ENCODE peak calls at places on chromosome 10, in five cellular contexts. One of them, this sample, is unnamed.

GRCh38 chr10:127148933-127149220 is 47.5 kb downstream of the INSYN2A start:
- DNase-seq in PC-3: peak; percentile 69
- DNase-seq in fibroblast of lung: peak; percentile 93
- DNase-seq in astrocyte: peak; percentile 92
- DNase-seq in A549: peak; percentile 57
- DNase-seq in this sample: no peak

GRCh38 chr10:43311794-43312193 is 44.9 kb upstream of the RASGEF1A start:
- DNase-seq in PC-3: no peak
- DNase-seq in fibroblast of lung: no peak
- DNase-seq in astrocyte: no peak
- DNase-seq in A549: no peak
- DNase-seq in this sample: no peak

GRCh38 chr10:62810131-62810530 is 5.6 kb downstream of the ADO start:
- DNase-seq in PC-3: no peak
- DNase-seq in fibroblast of lung: no peak
- DNase-seq in astrocyte: no peak
- DNase-seq in A549: no peak
- DNase-seq in this sample: no peak

GRCh38 chr10:103660364-103661197 is 167.1 kb downstream of the NEURL1 start:
- DNase-seq in PC-3: no peak
- DNase-seq in fibroblast of lung: peak; percentile 60
- DNase-seq in astrocyte: no peak
- DNase-seq in A549: no peak
- DNase-seq in this sample: no peak

GRCh38 chr10:129891806-129892205 is 72.3 kb downstream of the EBF3 start:
- DNase-seq in PC-3: no peak
- DNase-seq in fibroblast of lung: no peak
- DNase-seq in astrocyte: no peak
- DNase-seq in A549: no peak
- DNase-seq in this sample: no peak

GRCh38 chr10:110512461-110513187 is 14.9 kb downstream of the DUSP5 start:
- DNase-seq in PC-3: peak; percentile 80
- DNase-seq in fibroblast of lung: peak; percentile 93
- DNase-seq in astrocyte: peak; percentile 91
- DNase-seq in A549: peak; percentile 59
- DNase-seq in this sample: no peak

GRCh38 chr10:16436367-16436757 is 448 bp upstream of the PTER start:
- DNase-seq in PC-3: peak; percentile 1
- DNase-seq in fibroblast of lung: peak; percentile 7
- DNase-seq in astrocyte: no peak
- DNase-seq in A549: no peak
- DNase-seq in this sample: no peak

GRCh38 chr10:3754727-3755439 is 30.1 kb downstream of the KLF6 start:
- DNase-seq in PC-3: peak; percentile 86
- DNase-seq in fibroblast of lung: peak; percentile 98
- DNase-seq in astrocyte: peak; percentile 98
- DNase-seq in A549: peak; percentile 72
- DNase-seq in this sample: no peak

GRCh38 chr10:84493951-84494848 is 165.8 kb downstream of the CCSER2 start:
- DNase-seq in PC-3: peak; percentile 83
- DNase-seq in fibroblast of lung: peak; percentile 82
- DNase-seq in astrocyte: peak; percentile 75
- DNase-seq in A549: peak; percentile 13
- DNase-seq in this sample: no peak

GRCh38 chr10:79346388-79347225 is 662 bp upstream of the PPIF start:
- DNase-seq in PC-3: no peak
- DNase-seq in fibroblast of lung: no peak
- DNase-seq in astrocyte: no peak
- DNase-seq in A549: no peak
- DNase-seq in this sample: no peak

GRCh38 chr10:91034494-91035157 is 113.7 kb upstream of the ANKRD1 start:
- DNase-seq in PC-3: peak; percentile 25
- DNase-seq in fibroblast of lung: peak; percentile 70
- DNase-seq in astrocyte: peak; percentile 62
- DNase-seq in A549: no peak
- DNase-seq in this sample: no peak

GRCh38 chr10:52332815-52333214 is 18.7 kb downstream of the DKK1 start:
- DNase-seq in PC-3: peak; percentile 89
- DNase-seq in fibroblast of lung: no peak
- DNase-seq in astrocyte: no peak
- DNase-seq in A549: no peak
- DNase-seq in this sample: no peak

GRCh38 chr10:18683427-18683826 is 24.2 kb downstream of the ARL5B start:
- DNase-seq in PC-3: peak; percentile 63
- DNase-seq in fibroblast of lung: peak; percentile 78
- DNase-seq in astrocyte: peak; percentile 72
- DNase-seq in A549: no peak
- DNase-seq in this sample: no peak

GRCh38 chr10:123678376-123678775 is 12.2 kb downstream of the GPR26 start:
- DNase-seq in PC-3: no peak
- DNase-seq in fibroblast of lung: no peak
- DNase-seq in astrocyte: no peak
- DNase-seq in A549: no peak
- DNase-seq in this sample: no peak

GRCh38 chr10:12814166-12814565 is 187.3 kb downstream of the CCDC3 start:
- DNase-seq in PC-3: no peak
- DNase-seq in fibroblast of lung: no peak
- DNase-seq in astrocyte: no peak
- DNase-seq in A549: no peak
- DNase-seq in this sample: no peak

GRCh38 chr10:85098835-85099521 is 770.6 kb downstream of the CCSER2 start:
- DNase-seq in PC-3: peak; percentile 35
- DNase-seq in fibroblast of lung: no peak
- DNase-seq in astrocyte: no peak
- DNase-seq in A549: no peak
- DNase-seq in this sample: no peak

GRCh38 chr10:97567891-97568290 is 4.7 kb upstream of the ANKRD2 start:
- DNase-seq in PC-3: no peak
- DNase-seq in fibroblast of lung: no peak
- DNase-seq in astrocyte: no peak
- DNase-seq in A549: no peak
- DNase-seq in this sample: no peak

GRCh38 chr10:14781763-14782162 is 7.1 kb upstream of the FAM107B start:
- DNase-seq in PC-3: no peak
- DNase-seq in fibroblast of lung: no peak
- DNase-seq in astrocyte: no peak
- DNase-seq in A549: no peak
- DNase-seq in this sample: peak; percentile 37

GRCh38 chr10:62080905-62081304 is 179.4 kb downstream of the ARID5B start:
- DNase-seq in PC-3: no peak
- DNase-seq in fibroblast of lung: no peak
- DNase-seq in astrocyte: no peak
- DNase-seq in A549: no peak
- DNase-seq in this sample: no peak

GRCh38 chr10:119849031-119849789 is 23.4 kb downstream of the MCMBP start:
- DNase-seq in PC-3: no peak
- DNase-seq in fibroblast of lung: peak; percentile 91
- DNase-seq in astrocyte: peak; percentile 88
- DNase-seq in A549: no peak
- DNase-seq in this sample: no peak

GRCh38 chr10:125002044-125002422 is 60.1 kb downstream of the ZRANB1 start:
- DNase-seq in PC-3: no peak
- DNase-seq in fibroblast of lung: no peak
- DNase-seq in astrocyte: no peak
- DNase-seq in A549: no peak
- DNase-seq in this sample: no peak

GRCh38 chr10:124999433-125000365 is 57.8 kb downstream of the ZRANB1 start:
- DNase-seq in PC-3: no peak
- DNase-seq in fibroblast of lung: peak; percentile 92
- DNase-seq in astrocyte: peak; percentile 90
- DNase-seq in A549: no peak
- DNase-seq in this sample: no peak

GRCh38 chr10:125001313-125002043 is 59.6 kb downstream of the ZRANB1 start:
- DNase-seq in PC-3: no peak
- DNase-seq in fibroblast of lung: no peak
- DNase-seq in astrocyte: no peak
- DNase-seq in A549: no peak
- DNase-seq in this sample: no peak

GRCh38 chr10:124998624-124999291 is 56.8 kb downstream of the ZRANB1 start:
- DNase-seq in PC-3: no peak
- DNase-seq in fibroblast of lung: no peak
- DNase-seq in astrocyte: no peak
- DNase-seq in A549: no peak
- DNase-seq in this sample: no peak

GRCh38 chr10:125000366-125001312 is 58.7 kb downstream of the ZRANB1 start:
- DNase-seq in PC-3: no peak
- DNase-seq in fibroblast of lung: peak; percentile 81
- DNase-seq in astrocyte: peak; percentile 78
- DNase-seq in A549: no peak
- DNase-seq in this sample: no peak
- TF ChIP-seq CTCF in PC-3: no peak
- TF ChIP-seq CTCF in fibroblast of lung: peak; percentile 15
- TF ChIP-seq CTCF in astrocyte: peak; percentile 16
- TF ChIP-seq CTCF in A549: no peak
- TF ChIP-seq CTCF in this sample: no peak

DNA sequence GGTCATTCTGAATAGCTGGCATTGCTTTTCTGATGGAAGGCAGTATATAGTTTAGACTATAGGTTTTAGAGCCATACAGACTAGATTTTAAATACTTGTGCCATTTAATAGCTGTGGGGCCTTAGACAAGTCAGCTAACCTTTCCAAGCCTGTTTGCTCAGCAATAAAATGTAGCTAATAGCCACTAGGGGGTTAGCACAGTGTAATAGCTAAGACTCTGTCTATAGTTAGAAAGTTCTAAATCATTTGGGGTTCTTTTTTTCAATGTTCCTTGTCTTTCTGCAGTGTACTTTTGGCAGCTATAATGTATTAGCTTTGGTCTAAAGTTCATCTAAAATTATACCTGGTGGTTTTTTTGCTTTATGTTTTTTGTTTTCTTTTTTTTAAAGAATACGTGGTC is 7.5 kb upstream of the KIFBP start:
- DNase-seq in PC-3: peak; percentile 46
- DNase-seq in fibroblast of lung: no peak
- DNase-seq in astrocyte: no peak
- DNase-seq in A549: peak; percentile 33
- DNase-seq in this sample: no peak
- TF ChIP-seq CTCF in PC-3: peak; percentile 65
- TF ChIP-seq CTCF in fibroblast of lung: peak; percentile 29
- TF ChIP-seq CTCF in astrocyte: peak; percentile 47
- TF ChIP-seq CTCF in A549: peak; percentile 22
- TF ChIP-seq CTCF in this sample: no peak

GRCh38 chr10:48504141-48504885 is 100.6 kb downstream of the ARHGAP22 start:
- DNase-seq in PC-3: no peak
- DNase-seq in fibroblast of lung: no peak
- DNase-seq in astrocyte: no peak
- DNase-seq in A549: no peak
- DNase-seq in this sample: no peak

GRCh38 chr10:48507933-48508830 is 96.7 kb downstream of the ARHGAP22 start:
- DNase-seq in PC-3: peak; percentile 59
- DNase-seq in fibroblast of lung: no peak
- DNase-seq in astrocyte: no peak
- DNase-seq in A549: no peak
- DNase-seq in this sample: no peak

GRCh38 chr10:48507494-48507893 is 97.4 kb downstream of the ARHGAP22 start:
- DNase-seq in PC-3: no peak
- DNase-seq in fibroblast of lung: no peak
- DNase-seq in astrocyte: no peak
- DNase-seq in A549: no peak
- DNase-seq in this sample: no peak

GRCh38 chr10:48505394-48506112 is 99.3 kb downstream of the ARHGAP22 start:
- DNase-seq in PC-3: no peak
- DNase-seq in fibroblast of lung: no peak
- DNase-seq in astrocyte: no peak
- DNase-seq in A549: no peak
- DNase-seq in this sample: no peak

DNA sequence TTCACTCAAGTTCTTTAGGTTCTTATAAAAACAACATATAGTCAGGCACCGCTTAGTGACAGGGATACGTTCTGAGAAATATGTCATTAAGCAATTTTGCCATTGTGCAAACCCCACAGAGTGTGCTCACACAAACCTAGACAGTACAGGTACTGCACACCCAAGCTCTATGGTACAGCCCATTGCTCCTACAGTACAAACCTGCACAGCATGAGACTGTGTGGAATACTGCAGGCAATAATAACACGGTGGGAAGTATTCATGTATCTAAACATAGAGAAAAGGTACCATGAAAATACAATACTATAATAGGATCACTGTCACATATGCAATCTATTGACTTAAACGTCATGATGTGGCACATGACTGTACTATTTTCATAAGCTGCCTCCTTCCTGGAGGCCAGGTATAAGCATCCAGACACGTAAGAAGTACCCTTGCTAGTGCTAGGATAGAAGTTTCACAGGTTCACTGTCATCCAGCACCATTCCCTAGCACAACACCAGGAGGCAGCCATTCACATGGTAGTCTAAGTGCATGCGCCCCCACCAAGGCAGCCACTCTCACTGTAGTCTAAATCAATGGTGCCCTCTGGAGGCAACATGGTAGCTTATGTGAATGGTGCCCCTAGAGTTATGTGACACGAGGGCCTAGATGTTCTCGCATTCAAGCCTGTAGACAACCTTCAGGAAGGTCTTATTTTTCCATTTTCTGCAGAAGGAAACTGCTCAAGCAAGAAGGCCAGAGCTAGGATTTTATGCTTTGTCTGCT is 98.5 kb downstream of the ARHGAP22 start:
- DNase-seq in PC-3: peak; percentile 83
- DNase-seq in fibroblast of lung: peak; percentile 25
- DNase-seq in astrocyte: no peak
- DNase-seq in A549: peak; percentile 32
- DNase-seq in this sample: no peak
- TF ChIP-seq CTCF in PC-3: peak; percentile 97
- TF ChIP-seq CTCF in fibroblast of lung: peak; percentile 45
- TF ChIP-seq CTCF in astrocyte: peak; percentile 4
- TF ChIP-seq CTCF in A549: peak; percentile 44
- TF ChIP-seq CTCF in this sample: no peak

GRCh38 chr10:60977161-60978128 is 33.5 kb upstream of the RHOBTB1 start:
- DNase-seq in PC-3: peak; percentile 46
- DNase-seq in fibroblast of lung: no peak
- DNase-seq in astrocyte: no peak
- DNase-seq in A549: no peak
- DNase-seq in this sample: no peak

GRCh38 chr10:60978287-60979115 is 34.5 kb upstream of the RHOBTB1 start:
- DNase-seq in PC-3: peak; percentile 99
- DNase-seq in fibroblast of lung: peak; percentile 69
- DNase-seq in astrocyte: peak; percentile 54
- DNase-seq in A549: no peak
- DNase-seq in this sample: no peak

GRCh38 chr10:60976687-60977086 is 32.7 kb upstream of the RHOBTB1 start:
- DNase-seq in PC-3: no peak
- DNase-seq in fibroblast of lung: no peak
- DNase-seq in astrocyte: no peak
- DNase-seq in A549: no peak
- DNase-seq in this sample: no peak

GRCh38 chr10:60974463-60975149 is 30.6 kb upstream of the RHOBTB1 start:
- DNase-seq in PC-3: peak; percentile 82
- DNase-seq in fibroblast of lung: peak; percentile 68
- DNase-seq in astrocyte: peak; percentile 56
- DNase-seq in A549: no peak
- DNase-seq in this sample: no peak

DNA sequence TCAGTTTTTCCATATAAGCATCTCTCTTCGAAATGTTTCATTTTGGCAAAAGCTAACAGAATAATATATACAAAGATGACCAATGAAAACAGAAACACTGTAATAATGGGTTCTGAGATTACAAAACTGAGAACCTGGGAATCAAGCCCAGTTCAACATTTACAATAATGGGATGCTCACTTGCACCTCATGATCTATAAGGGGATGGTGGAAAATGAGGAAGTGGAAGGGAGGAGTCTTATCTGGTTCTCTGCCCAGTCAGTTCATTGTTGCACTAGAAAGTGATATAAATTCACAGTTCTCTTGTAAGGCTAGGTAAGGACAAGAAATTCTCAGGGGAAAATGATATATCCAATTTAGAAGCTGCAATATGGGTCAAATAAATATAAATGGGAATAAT is 31.7 kb upstream of the RHOBTB1 start:
- DNase-seq in PC-3: no peak
- DNase-seq in fibroblast of lung: no peak
- DNase-seq in astrocyte: no peak
- DNase-seq in A549: no peak
- DNase-seq in this sample: no peak
- TF ChIP-seq CTCF in PC-3: no peak
- TF ChIP-seq CTCF in fibroblast of lung: no peak
- TF ChIP-seq CTCF in astrocyte: no peak
- TF ChIP-seq CTCF in A549: no peak
- TF ChIP-seq CTCF in this sample: no peak